ENCODE peak calls at places on chromosome 12, in nine cellular contexts. J is OCI-M1; E is stimulated activated CD8-positive, alpha-beta memory T cell treated with anti-CD3 and anti-CD28 coated beads, Interleukin-15, amount 100 ng/mL, for 1 hour; W is epithelial cell of esophagus; M is pulmonary artery endothelial cell; T is stimulated activated CD4-positive, alpha-beta T cell treated with anti-CD3 and anti-CD28 coated beads, TNF-alpha, amount 100 ng/mL, for 24 hours; Q is NCI-H1105; O is AG09309; D is stimulated activated naive B cell treated with anti-CD40 and anti-IgM and Interleukin-4, amounts not matched to agents 10 μg/mL and 1 μg/mL and 100 μg/mL, for 72 hours. Z is an unnamed sample.
A peak's percentile ranks its signal among the peaks of the same experiment; 100 is the strongest.

GRCh38 chr12:89135976-89136634 is 216.2 kb downstream of the DUSP6 start:
- DNase-seq in Q (no peak), D (no peak), M (no peak), W (peak; percentile 82), T (no peak), E (no peak), J (peak; percentile 54), O (no peak), Z (no peak)

GRCh38 chr12:27463826-27464554 is 17.5 kb downstream of the SMCO2 start:
- DNase-seq in J (no peak), M (no peak), O (peak; percentile 37), D (no peak), E (no peak), T (no peak), Q (no peak), W (no peak), Z (no peak)

GRCh38 chr12:41566703-41567102 is 378.6 kb downstream of the PDZRN4 start:
- DNase-seq in D (no peak), W (no peak), T (no peak), O (no peak), E (no peak), J (no peak), M (no peak), Q (no peak), Z (no peak)

GRCh38 chr12:18888062-18888461 is 150.1 kb downstream of the CAPZA3 start:
- DNase-seq in Q (no peak), D (no peak), O (no peak), M (no peak), J (no peak), W (no peak), E (no peak), T (no peak), Z (no peak)

GRCh38 chr12:67531519-67531918 is 117.0 kb upstream of the DYRK2 start:
- DNase-seq in T (no peak), J (no peak), O (no peak), E (no peak), D (no peak), M (no peak), Q (no peak), W (no peak), Z (no peak)

GRCh38 chr12:70556179-70556869 is 80.9 kb downstream of the PTPRB start:
- DNase-seq in J (no peak), M (no peak), T (no peak), Q (no peak), W (peak; percentile 75), O (no peak), D (no peak), E (no peak), Z (no peak)

GRCh38 chr12:29763301-29763683 is 20.4 kb downstream of the TMTC1 start:
- DNase-seq in W (no peak), J (no peak), E (no peak), D (no peak), T (no peak), M (no peak), Q (no peak), O (no peak), Z (no peak)

GRCh38 chr12:84910549-84911241 is 1.9 kb downstream of the SLC6A15 start:
- DNase-seq in D (no peak), T (no peak), W (peak; percentile 43), O (no peak), E (no peak), J (no peak), M (no peak), Q (peak; percentile 43), Z (no peak)

GRCh38 chr12:113152835-113153814 is 3.6 kb downstream of the CFAP73 start:
- DNase-seq in D (peak; percentile 71), T (peak; percentile 31), W (peak; percentile 83), Q (peak; percentile 82), J (peak; percentile 90), O (peak; percentile 33), E (no peak), M (peak; percentile 20), Z (peak; percentile 73)